ENCODE peak calls at places on chromosomes 12 and 14, in five cellular contexts. W, X, D, B and E are unnamed samples.

GRCh38 chr14:93987815-93988476 is 9.2 kb upstream of the CCDC197 start:
- DNase-seq in W (no peak), X (no peak), D (no peak), B (no peak), E (no peak)

GRCh38 chr14:61471297-61471980 is 150.1 kb downstream of the PRKCH start:
- DNase-seq in W (no peak), X (no peak), D (no peak), B (no peak), E (no peak)

GRCh38 chr14:49089078-49089477 is 497.1 kb downstream of the RPS29 start:
- DNase-seq in W (no peak), X (no peak), D (no peak), B (no peak), E (no peak)

GRCh38 chr14:98714604-98715003 is 557.4 kb downstream of the BCL11B start:
- DNase-seq in W (no peak), X (no peak), D (no peak), B (no peak), E (no peak)

GRCh38 chr14:53670701-53671100 is 285.9 kb downstream of the BMP4 start:
- DNase-seq in W (peak; percentile 80), X (no peak), D (no peak), B (peak; percentile 11), E (no peak)

GRCh38 chr12:96236221-96236822 is 42.1 kb downstream of the ELK3 start:
- DNase-seq in W (no peak), X (no peak), D (no peak), B (no peak), E (no peak)

GRCh38 chr14:100067971-100068959 is 3.0 kb downstream of the EVL start:
- DNase-seq in W (no peak), X (no peak), D (peak; percentile 89), B (no peak), E (no peak)

GRCh38 chr14:38507299-38507698 is 251.4 kb upstream of the CLEC14A start:
- DNase-seq in W (no peak), X (no peak), D (no peak), B (no peak), E (no peak)

GRCh38 chr14:69363055-69363454 is 35.0 kb downstream of the ERH start:
- DNase-seq in W (peak; percentile 11), X (no peak), D (no peak), B (no peak), E (no peak)

GRCh38 chr12:115941362-115941761 is 336.1 kb downstream of the MED13L start:
- DNase-seq in W (peak; percentile 58), X (no peak), D (no peak), B (no peak), E (peak; percentile 21)

GRCh38 chr14:24888532-24888931 is 161.4 kb downstream of the STXBP6 start:
- DNase-seq in W (no peak), X (no peak), D (no peak), B (no peak), E (no peak)

GRCh38 chr12:53211476-53212381 is 4.7 kb upstream of the ITGB7 start:
- DNase-seq in W (no peak), X (no peak), D (no peak), B (no peak), E (no peak)

GRCh38 chr14:43204816-43205215 is 1302.3 kb downstream of the FSCB start:
- DNase-seq in W (no peak), X (no peak), D (no peak), B (no peak), E (no peak)

GRCh38 chr12:47817272-47818006 is 2.3 kb downstream of the HDAC7 start:
- DNase-seq in W (no peak), X (no peak), D (no peak), B (no peak), E (no peak)

GRCh38 chr12:120903382-120903817 is 758 bp downstream of the SPPL3 start:
- DNase-seq in W (no peak), X (peak; percentile 80), D (peak; percentile 48), B (peak; percentile 19), E (peak; percentile 22)

GRCh38 chr12:99386907-99387306 is 260.6 kb upstream of the GARIN6 start:
- DNase-seq in W (no peak), X (no peak), D (no peak), B (no peak), E (peak; percentile 35)

GRCh38 chr12:30797689-30798088 is 42.9 kb upstream of the CAPRIN2 start:
- DNase-seq in W (no peak), X (no peak), D (no peak), B (no peak), E (no peak)

GRCh38 chr14:72745991-72746980 is 147.6 kb downstream of the DPF3 start:
- DNase-seq in W (peak; percentile 63), X (no peak), D (no peak), B (peak; percentile 62), E (peak; percentile 92)

GRCh38 chr12:105289114-105289904 is 41.2 kb upstream of the C12orf75 start:
- DNase-seq in W (no peak), X (no peak), D (no peak), B (no peak), E (no peak)

GRCh38 chr12:32390572-32391219 is 8.7 kb upstream of the FGD4 start:
- DNase-seq in W (no peak), X (no peak), D (no peak), B (no peak), E (peak; percentile 65)

GRCh38 chr12:44819884-44820283 is 56.2 kb downstream of the NELL2 start:
- DNase-seq in W (no peak), X (no peak), D (no peak), B (no peak), E (no peak)

GRCh38 chr14:35254736-35255135 is 37.4 kb upstream of the PSMA6 start:
- DNase-seq in W (no peak), X (no peak), D (peak; percentile 64), B (no peak), E (no peak)

GRCh38 chr14:61565181-61565580 is 130.1 kb upstream of the HIF1A start:
- DNase-seq in W (no peak), X (no peak), D (no peak), B (no peak), E (no peak)

GRCh38 chr12:90773526-90773925 is 181.4 kb downstream of the CCER1 start:
- DNase-seq in W (no peak), X (no peak), D (no peak), B (no peak), E (no peak)